ENCODE peak calls at places on chromosomes 2 and 18, in ten cellular contexts. S, E, K, C, U, O, M, D, R and F are unnamed samples.

GRCh38 chr18:58557013-58557435 is 71.9 kb downstream of the ALPK2 start:
- DNase-seq in S (no peak), U (no peak), O (no peak), C (no peak), R (no peak), M (no peak), D (no peak), K (no peak), E (no peak), F (no peak)

GRCh38 chr2:73859721-73860586 is 31.2 kb downstream of the STAMBP start:
- DNase-seq in D (no peak), R (peak), M (no peak), E (peak), O (no peak), U (peak), C (peak), K (peak), S (peak), F (no peak)

GRCh38 chr2:3708576-3708975 is 5.2 kb downstream of the DCDC2C start:
- DNase-seq in S (no peak), C (no peak), U (no peak), M (no peak), R (no peak), O (no peak), E (no peak), D (no peak), K (no peak), F (no peak)

GRCh38 chr18:73724908-73725307 is 422.7 kb downstream of the FBXO15 start:
- DNase-seq in E (no peak), O (no peak), K (peak), R (no peak), U (no peak), M (no peak), S (no peak), C (no peak), D (no peak), F (no peak)

GRCh38 chr2:149125031-149125725 is 86.7 kb downstream of the LYPD6B start:
- DNase-seq in O (no peak), K (no peak), R (no peak), S (no peak), M (no peak), U (no peak), C (no peak), D (no peak), E (no peak), F (no peak)

GRCh38 chr2:47520825-47521665 is 118.1 kb downstream of the MSH2 start:
- DNase-seq in K (peak), O (no peak), U (peak), R (no peak), C (peak), M (peak), E (peak), S (peak), D (peak), F (no peak)

GRCh38 chr18:48743046-48743445 is 204.2 kb downstream of the CTIF start:
- DNase-seq in C (no peak), O (peak), U (no peak), R (peak), S (no peak), K (peak), M (no peak), D (peak), E (no peak), F (no peak)

GRCh38 chr18:69469444-69469919 is 68.8 kb downstream of the DOK6 start:
- DNase-seq in R (no peak), M (no peak), K (no peak), E (peak), U (peak), D (no peak), S (no peak), C (peak), O (no peak), F (peak)

GRCh38 chr18:63119647-63120046 is 199.9 kb downstream of the BCL2 start:
- DNase-seq in C (peak), K (peak), R (no peak), O (no peak), S (peak), E (peak), U (peak), D (peak), M (peak), F (peak)

GRCh38 chr2:69381337-69381737 is 5.7 kb downstream of the GFPT1 start:
- DNase-seq in C (peak), K (peak), D (no peak), R (no peak), U (peak), E (peak), M (peak), O (no peak), S (no peak), F (no peak)

GRCh38 chr2:240648650-240649275 is 23.5 kb downstream of the GPR35 start:
- DNase-seq in E (no peak), S (no peak), C (no peak), D (no peak), K (no peak), O (peak), U (no peak), R (no peak), M (no peak), F (no peak)

GRCh38 chr2:58042486-58042970 is 4.1 kb upstream of the VRK2 start:
- DNase-seq in U (peak), C (peak), O (no peak), R (peak), M (peak), E (peak), S (peak), K (peak), D (no peak), F (no peak)

GRCh38 chr2:99970292-99970868 is 172.0 kb downstream of the AFF3 start:
- DNase-seq in O (no peak), S (no peak), M (no peak), E (no peak), C (peak), R (no peak), U (no peak), K (peak), D (no peak), F (no peak)

GRCh38 chr18:79200546-79201268 is 131.5 kb downstream of the ATP9B start:
- DNase-seq in R (no peak), K (peak), U (no peak), M (no peak), D (no peak), S (peak), C (peak), O (no peak), E (peak), F (no peak)

GRCh38 chr18:22813648-22814328 is 119.3 kb upstream of the RBBP8 start:
- DNase-seq in D (no peak), O (no peak), U (peak), S (peak), E (peak), K (peak), R (no peak), C (peak), M (no peak), F (peak)

GRCh38 chr2:235926229-235926628 is 242.0 kb downstream of the GBX2 start:
- DNase-seq in K (no peak), M (no peak), S (no peak), U (no peak), O (no peak), D (no peak), R (no peak), E (no peak), C (no peak), F (no peak)

GRCh38 chr18:56333846-56334245 is 304.5 kb downstream of the TXNL1 start:
- DNase-seq in S (no peak), O (no peak), U (no peak), E (no peak), K (peak), D (no peak), C (peak), M (no peak), R (no peak), F (no peak)

GRCh38 chr2:232791518-232791917 is 15.2 kb upstream of the KCNJ13 start:
- DNase-seq in E (no peak), C (no peak), K (no peak), U (no peak), S (no peak), D (no peak), O (no peak), M (no peak), R (no peak), F (no peak)

GRCh38 chr2:192146069-192147006 is 48.4 kb downstream of the TMEFF2 start:
- DNase-seq in M (no peak), R (no peak), C (peak), D (no peak), E (peak), S (peak), U (peak), O (no peak), K (peak), F (no peak)

GRCh38 chr18:44945847-44946490 is 265.3 kb downstream of the SETBP1 start:
- DNase-seq in U (no peak), R (no peak), C (no peak), M (no peak), D (no peak), K (no peak), E (no peak), S (no peak), O (no peak), F (peak)

GRCh38 chr2:39666489-39667141 is 898 bp downstream of the TMEM178A start:
- DNase-seq in M (no peak), R (no peak), U (no peak), O (no peak), K (no peak), D (no peak), S (no peak), E (peak), C (no peak), F (no peak)

GRCh38 chr18:45954070-45954712 is 12.9 kb downstream of the EPG5 start:
- DNase-seq in R (peak), U (peak), M (no peak), C (peak), K (peak), D (no peak), O (no peak), S (peak), E (peak), F (no peak)

GRCh38 chr2:38076250-38076709 is 329 bp upstream of the CYP1B1 start:
- DNase-seq in R (no peak), O (peak), D (no peak), K (peak), U (peak), S (peak), M (no peak), E (peak), C (peak), F (peak)

GRCh38 chr2:9249036-9249800 is 42.6 kb downstream of the ASAP2 start:
- DNase-seq in D (no peak), K (peak), C (peak), U (peak), O (no peak), E (no peak), M (peak), S (peak), R (no peak), F (no peak)

GRCh38 chr18:45056907-45057306 is 376.2 kb downstream of the SETBP1 start:
- DNase-seq in C (no peak), S (no peak), R (peak), O (no peak), D (no peak), U (no peak), E (no peak), K (peak), M (no peak), F (no peak)

GRCh38 chr2:169757778-169758177 is 24.1 kb downstream of the KLHL23 start:
- DNase-seq in D (no peak), E (no peak), R (no peak), U (no peak), M (no peak), O (no peak), S (no peak), K (no peak), C (no peak), F (no peak)

GRCh38 chr2:66434679-66435548 is at the start of gene MEIS1:
- DNase-seq in O (peak), K (peak), S (peak), E (peak), M (peak), D (peak), C (peak), U (peak), R (peak), F (peak)

GRCh38 chr2:41141146-41141791 is 689.4 kb upstream of the SLC8A1 start:
- DNase-seq in E (no peak), K (no peak), U (no peak), M (no peak), C (no peak), S (no peak), O (no peak), R (no peak), D (no peak), F (no peak)

GRCh38 chr2:173568054-173568453 is 213.4 kb downstream of the CDCA7 start:
- DNase-seq in R (no peak), K (no peak), O (no peak), M (no peak), D (no peak), E (peak), S (no peak), U (peak), C (peak), F (peak)

GRCh38 chr2:140808816-140809215 is 1322.0 kb downstream of the LRP1B start:
- DNase-seq in U (peak), O (no peak), D (no peak), K (no peak), S (no peak), E (peak), C (peak), R (no peak), M (no peak), F (peak)

GRCh38 chr2:171999604-172000469 is at the start of gene METAP1D:
- DNase-seq in K (peak), S (peak), O (peak), U (peak), D (peak), R (peak), E (peak), M (peak), C (peak), F (peak)
- TF ChIP-seq CTCF in K (no peak), S (no peak), O (no peak), U (no peak), D (peak), R (peak), E (no peak), M (no peak), C (no peak), F (no peak)

GRCh38 chr2:60552096-60552850 is 1.2 kb downstream of the BCL11A start:
- DNase-seq in D (no peak), E (no peak), O (no peak), C (peak), M (no peak), R (no peak), K (no peak), U (peak), S (peak), F (peak)
- H3K27ac ChIP-seq in D (peak), E (no peak), O (peak), C (no peak), M (no peak), R (no peak), K (no peak), U (no peak), S (peak), F (peak)

DNA sequence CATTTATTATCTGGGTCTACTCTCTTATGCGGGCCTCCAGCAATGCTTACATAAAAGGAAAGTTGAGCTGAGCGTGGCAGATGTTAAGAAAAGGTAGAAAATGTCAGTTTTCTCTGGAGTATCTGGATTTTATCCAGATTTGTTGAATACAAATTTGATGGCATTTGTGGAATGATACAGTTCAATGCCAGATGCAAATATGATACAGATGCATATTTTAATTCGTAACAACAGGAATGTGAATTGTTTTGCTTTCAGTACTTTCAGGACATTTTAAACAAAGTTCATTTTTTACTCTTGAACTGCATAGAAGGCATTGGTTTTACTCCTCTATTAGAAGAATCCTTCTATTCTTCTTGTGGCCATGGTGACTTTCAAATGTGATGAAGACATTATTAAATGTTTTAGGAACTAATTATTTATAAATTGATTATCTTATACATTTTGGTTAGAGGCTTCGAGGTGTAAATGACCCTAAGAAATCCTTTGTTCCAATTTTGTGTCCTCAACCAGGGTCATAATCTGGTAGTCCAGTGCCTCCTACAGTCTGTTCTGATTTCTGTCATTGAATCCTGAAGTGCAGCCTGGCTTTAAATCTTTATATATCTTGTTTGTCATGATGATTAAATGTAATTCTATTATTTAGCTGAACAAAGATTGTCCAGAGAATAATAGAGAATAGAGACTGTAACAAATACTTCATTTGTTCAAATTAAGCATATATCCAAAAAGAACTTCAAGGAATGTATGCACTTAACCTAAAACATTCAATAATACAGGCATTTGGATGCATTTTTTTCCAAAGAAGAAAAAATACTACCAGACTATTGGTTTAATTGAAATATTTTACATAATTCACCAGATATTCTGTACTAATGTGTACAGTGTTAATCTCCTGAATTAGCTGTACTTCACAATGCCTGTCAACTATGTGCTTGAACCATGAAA is 90.0 kb downstream of the PRPF40A start:
- DNase-seq in E (peak), U (peak), K (peak), M (no peak), R (no peak), C (peak), S (no peak), D (no peak), O (no peak), F (no peak)
- TF ChIP-seq CTCF in E (peak), U (peak), K (peak), M (peak), R (peak), C (peak), S (peak), D (peak), O (peak), F (peak)

DNA sequence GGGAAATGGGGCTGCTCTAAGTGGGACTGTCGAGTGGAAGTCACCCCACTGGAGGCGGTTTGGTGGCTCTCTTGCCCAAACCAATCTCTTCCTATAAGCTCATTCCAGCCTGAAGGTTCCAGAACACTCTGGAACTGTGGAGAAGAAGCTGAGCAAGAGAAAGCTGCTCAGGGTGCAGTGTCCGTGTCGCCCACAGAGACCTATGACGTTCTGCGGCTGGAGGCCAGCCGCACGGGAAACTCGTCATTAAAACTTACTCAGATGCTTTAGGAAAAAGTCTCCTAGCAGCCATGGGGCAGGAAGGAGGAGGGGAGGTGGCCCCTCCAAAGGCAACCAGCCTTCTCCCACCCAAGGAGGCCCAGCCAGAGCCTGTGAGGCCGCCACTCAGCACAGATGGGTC is 41.7 kb downstream of the ADCY3 start:
- DNase-seq in M (no peak), O (no peak), K (no peak), E (no peak), R (no peak), S (no peak), U (no peak), D (no peak), C (no peak), F (no peak)
- H3K27ac ChIP-seq in M (no peak), O (no peak), K (no peak), E (no peak), R (no peak), S (no peak), U (no peak), D (no peak), C (no peak), F (no peak)

DNA sequence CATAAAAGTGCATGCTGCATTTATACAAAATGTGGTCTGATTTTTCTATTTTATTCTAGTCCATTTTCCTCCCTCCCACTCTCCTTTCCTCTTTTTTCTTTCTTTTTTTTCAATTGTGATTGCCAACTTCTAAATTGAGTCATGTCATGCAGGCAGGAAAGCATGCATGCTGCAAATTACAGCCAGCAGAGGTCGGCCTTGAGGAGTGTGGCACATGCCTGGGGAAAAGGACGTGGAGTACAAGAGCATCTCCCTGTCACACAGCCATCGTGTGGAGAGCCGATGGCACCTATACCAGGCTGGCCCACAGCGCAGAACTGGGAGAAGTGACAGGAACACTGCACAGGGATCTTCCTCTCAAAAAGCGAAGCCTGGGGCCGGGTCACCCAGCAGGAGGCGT is 17.8 kb downstream of the LCT start:
- DNase-seq in O (no peak), R (no peak), D (no peak), E (peak), K (peak), C (peak), S (peak), M (no peak), U (peak), F (peak)
- TF ChIP-seq CTCF in O (no peak), R (peak), D (no peak), E (peak), K (peak), C (peak), S (no peak), M (peak), U (peak), F (peak)

GRCh38 chr2:33606622-33607021 is 7.5 kb upstream of the FAM98A start:
- DNase-seq in M (no peak), S (no peak), D (no peak), E (no peak), K (no peak), C (no peak), U (no peak), O (no peak), R (no peak), F (no peak)
- H3K27ac ChIP-seq in M (no peak), S (no peak), D (no peak), E (no peak), K (no peak), C (no peak), U (no peak), O (no peak), R (no peak), F (no peak)

DNA sequence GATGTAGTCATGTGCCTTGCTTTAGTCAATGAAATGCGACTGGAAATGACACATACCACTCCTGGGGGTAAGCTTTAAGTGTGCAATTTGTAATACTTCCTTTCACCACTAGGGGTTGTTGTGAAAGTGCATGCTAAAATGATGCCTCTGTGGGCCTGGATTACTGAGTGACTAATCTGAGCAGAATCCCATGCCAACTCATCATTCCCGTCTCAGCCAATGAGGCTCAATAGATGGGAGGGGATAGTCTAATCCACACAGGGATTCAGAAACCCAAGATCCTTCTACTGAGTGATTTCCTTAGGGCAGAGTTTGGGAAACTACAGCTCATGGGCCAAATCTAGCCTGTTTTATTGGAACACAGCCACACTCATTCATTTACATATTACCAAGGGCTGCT is 54.0 kb downstream of the HRH4 start:
- DNase-seq in O (no peak), M (no peak), C (peak), D (no peak), S (peak), K (peak), R (no peak), E (peak), U (peak), F (peak)
- TF ChIP-seq CTCF in O (no peak), M (peak), C (peak), D (no peak), S (peak), K (peak), R (peak), E (peak), U (no peak), F (peak)